ENCODE peak calls at places on chromosomes 11 and 22, in five cellular contexts. E, B, S, F and I are unnamed samples.

GRCh38 chr11:27282806-27283205 is 80.2 kb downstream of the CCDC34 start:
- DNase-seq in E (no peak), B (no peak), S (no peak), F (no peak), I (peak)

GRCh38 chr11:114255289-114255688 is 40.9 kb upstream of the NNMT start:
- DNase-seq in E (no peak), B (no peak), S (no peak), F (no peak), I (no peak)

GRCh38 chr11:114296979-114297372 is 777 bp downstream of the NNMT start:
- DNase-seq in E (no peak), B (no peak), S (no peak), F (no peak), I (peak)

GRCh38 chr22:33568934-33569496 is 351.3 kb downstream of the LARGE1 start:
- DNase-seq in E (no peak), B (no peak), S (no peak), F (no peak), I (no peak)

GRCh38 chr11:105852427-105852826 is 169.6 kb downstream of the MSANTD4 start:
- DNase-seq in E (no peak), B (no peak), S (no peak), F (no peak), I (no peak)

GRCh38 chr11:108802492-108802891 is 137.6 kb downstream of the DDX10 start:
- DNase-seq in E (no peak), B (no peak), S (no peak), F (no peak), I (no peak)

GRCh38 chr22:19070397-19071169 is 51.6 kb downstream of the DGCR2 start:
- DNase-seq in E (no peak), B (no peak), S (no peak), F (no peak), I (no peak)

GRCh38 chr11:79860336-79860735 is 419.5 kb upstream of the TENM4 start:
- DNase-seq in E (no peak), B (no peak), S (no peak), F (no peak), I (no peak)

GRCh38 chr22:50687829-50688228 is 15.2 kb downstream of the SHANK3 start:
- DNase-seq in E (no peak), B (no peak), S (no peak), F (no peak), I (no peak)

GRCh38 chr22:49522582-49523373 is 304.9 kb downstream of the BRD1 start:
- DNase-seq in E (no peak), B (no peak), S (no peak), F (no peak), I (no peak)

GRCh38 chr11:36945384-36945783 is 347.3 kb upstream of the RAG2 start:
- DNase-seq in E (no peak), B (no peak), S (no peak), F (no peak), I (peak)

GRCh38 chr22:43152355-43153071 is 1.2 kb downstream of the TSPO start:
- DNase-seq in E (peak), B (peak), S (peak), F (peak), I (peak)

GRCh38 chr11:130451261-130452019 is 3.0 kb downstream of the ADAMTS15 start:
- DNase-seq in E (peak), B (no peak), S (no peak), F (peak), I (peak)

GRCh38 chr11:101745756-101746155 is 161.9 kb upstream of the TRPC6 start:
- DNase-seq in E (no peak), B (no peak), S (no peak), F (no peak), I (no peak)
- TF ChIP-seq CTCF in E (no peak), B (no peak), S (no peak), F (no peak), I (no peak)

DNA sequence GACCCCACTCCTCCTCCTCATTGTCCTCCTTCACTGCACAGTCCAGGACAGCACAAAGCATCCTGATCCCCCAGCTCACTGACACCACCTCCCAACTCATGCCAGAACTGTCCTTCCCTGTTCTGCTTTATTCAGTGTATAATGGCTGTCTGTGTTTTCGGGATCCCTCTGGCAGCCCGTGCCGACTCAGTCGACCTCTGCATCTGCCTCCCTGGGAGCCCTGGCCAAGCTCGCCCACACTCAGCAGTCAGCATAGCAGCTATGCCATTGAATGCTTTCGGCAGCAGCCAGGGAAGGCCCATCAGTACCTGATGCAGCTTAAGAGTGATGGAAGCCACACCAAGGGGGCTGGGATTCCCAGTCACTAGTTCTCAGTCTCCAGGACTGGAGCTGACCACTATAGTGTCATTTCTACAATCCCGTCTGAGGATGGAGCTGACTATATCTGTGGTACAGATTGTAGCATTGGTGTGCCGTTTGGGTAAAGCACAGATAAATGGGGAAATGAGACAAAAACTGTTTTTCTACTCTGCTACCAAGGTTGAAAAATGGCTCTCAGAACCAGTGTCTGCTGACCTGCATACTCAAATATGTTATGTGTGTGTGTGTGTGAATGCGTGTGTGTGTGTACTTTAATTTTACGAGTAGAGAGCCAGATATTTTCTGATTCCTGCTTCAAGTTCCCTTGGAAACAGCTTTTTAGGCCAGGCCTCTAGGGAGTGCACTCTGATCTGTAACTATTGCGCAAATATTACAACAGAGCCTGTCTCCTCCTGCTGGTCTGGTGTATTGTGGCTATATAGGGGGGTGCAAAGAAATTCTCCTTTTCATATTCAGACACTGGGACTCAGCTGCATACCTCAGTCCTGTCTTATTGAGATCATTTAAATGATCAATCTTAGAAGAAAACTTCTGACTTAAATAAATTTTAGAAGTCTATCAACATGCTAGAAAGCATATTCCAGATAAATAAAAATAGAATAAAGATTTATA is 78.8 kb upstream of the TOP3B start:
- DNase-seq in E (no peak), B (no peak), S (no peak), F (no peak), I (peak)
- TF ChIP-seq CTCF in E (no peak), B (no peak), S (no peak), F (peak), I (peak)

GRCh38 chr11:2198621-2199365 is 27.2 kb upstream of the TH start:
- DNase-seq in E (no peak), B (no peak), S (no peak), F (peak), I (no peak)

GRCh38 chr11:2196970-2197770 is 25.6 kb upstream of the TH start:
- DNase-seq in E (peak), B (peak), S (peak), F (peak), I (peak)

GRCh38 chr11:2199466-2200341 is 28.1 kb upstream of the TH start:
- DNase-seq in E (no peak), B (no peak), S (no peak), F (no peak), I (no peak)

GRCh38 chr11:2195756-2196088 is 24.1 kb upstream of the TH start:
- DNase-seq in E (no peak), B (no peak), S (no peak), F (no peak), I (no peak)

GRCh38 chr11:2197771-2198520 is 26.3 kb upstream of the TH start:
- DNase-seq in E (no peak), B (no peak), S (no peak), F (peak), I (no peak)
- TF ChIP-seq CTCF in E (no peak), B (no peak), S (no peak), F (no peak), I (no peak)

GRCh38 chr11:134821422-134821821 is 409.4 kb upstream of the B3GAT1 start:
- DNase-seq in E (no peak), B (no peak), S (no peak), F (no peak), I (no peak)

GRCh38 chr11:134822930-134823329 is 410.9 kb upstream of the B3GAT1 start:
- DNase-seq in E (no peak), B (no peak), S (no peak), F (no peak), I (no peak)

GRCh38 chr11:134818531-134818930 is 406.5 kb upstream of the B3GAT1 start:
- DNase-seq in E (no peak), B (no peak), S (no peak), F (no peak), I (no peak)

GRCh38 chr11:134815404-134815803 is 403.4 kb upstream of the B3GAT1 start:
- DNase-seq in E (no peak), B (no peak), S (no peak), F (no peak), I (no peak)

GRCh38 chr11:134819026-134819425 is 407.0 kb upstream of the B3GAT1 start:
- DNase-seq in E (no peak), B (no peak), S (no peak), F (no peak), I (no peak)
- TF ChIP-seq CTCF in E (no peak), B (no peak), S (no peak), F (no peak), I (no peak)